ENCODE peak calls at places on chromosomes 7 and 10, in four cellular contexts. One of them, this sample, is unnamed.
A peak's percentile ranks its signal among the peaks of the same experiment; 100 is the strongest.

GRCh38 chr7:36391436-36392198 is 2.0 kb downstream of the ANLN start:
- DNase-seq in cardiac muscle cell: no peak
- DNase-seq in germinal center: peak; percentile 19
- DNase-seq in HuH-7: no peak
- DNase-seq in this sample: no peak

GRCh38 chr10:26437637-26438461 is at the start of gene APBB1IP:
- DNase-seq in cardiac muscle cell: peak; percentile 69
- DNase-seq in HuH-7: no peak
- DNase-seq in germinal center: peak; percentile 70
- DNase-seq in this sample: peak; percentile 58

GRCh38 chr7:51970961-51971655 is 654.5 kb upstream of the COBL start:
- DNase-seq in cardiac muscle cell: no peak
- DNase-seq in HuH-7: no peak
- DNase-seq in germinal center: no peak
- DNase-seq in this sample: no peak

GRCh38 chr7:67610897-67611296 is 614.3 kb downstream of the TYW1 start:
- DNase-seq in germinal center: no peak
- DNase-seq in HuH-7: no peak
- DNase-seq in cardiac muscle cell: no peak
- DNase-seq in this sample: no peak

GRCh38 chr10:59337254-59337653 is 25.1 kb downstream of the FAM13C start:
- DNase-seq in germinal center: no peak
- DNase-seq in HuH-7: no peak
- DNase-seq in cardiac muscle cell: peak; percentile 71
- DNase-seq in this sample: no peak

GRCh38 chr7:148334959-148335577 is 255.5 kb upstream of the C7orf33 start:
- DNase-seq in germinal center: no peak
- DNase-seq in HuH-7: no peak
- DNase-seq in cardiac muscle cell: peak; percentile 50
- DNase-seq in this sample: no peak

GRCh38 chr7:101688183-101688831 is 59.2 kb upstream of the MYL10 start:
- DNase-seq in germinal center: peak; percentile 88
- DNase-seq in cardiac muscle cell: peak; percentile 73
- DNase-seq in HuH-7: peak; percentile 91
- DNase-seq in this sample: peak; percentile 87

GRCh38 chr10:129771576-129772471 is 192.2 kb downstream of the EBF3 start:
- DNase-seq in cardiac muscle cell: no peak
- DNase-seq in germinal center: no peak
- DNase-seq in HuH-7: no peak
- DNase-seq in this sample: peak; percentile 48

GRCh38 chr7:7654964-7655363 is 14.4 kb downstream of the UMAD1 start:
- DNase-seq in HuH-7: no peak
- DNase-seq in germinal center: no peak
- DNase-seq in cardiac muscle cell: peak; percentile 10
- DNase-seq in this sample: no peak

GRCh38 chr10:90871279-90871760 is 454 bp upstream of the RPP30 start:
- DNase-seq in HuH-7: peak; percentile 53
- DNase-seq in germinal center: peak; percentile 70
- DNase-seq in cardiac muscle cell: peak; percentile 92
- DNase-seq in this sample: no peak

GRCh38 chr10:44195120-44196007 is 189.5 kb downstream of the CXCL12 start:
- DNase-seq in germinal center: no peak
- DNase-seq in HuH-7: no peak
- DNase-seq in cardiac muscle cell: peak; percentile 96
- DNase-seq in this sample: peak; percentile 86

GRCh38 chr10:88926484-88927249 is 25.9 kb downstream of the ACTA2 start:
- DNase-seq in germinal center: no peak
- DNase-seq in cardiac muscle cell: peak; percentile 96
- DNase-seq in HuH-7: no peak
- DNase-seq in this sample: no peak

GRCh38 chr7:95840953-95841950 is 68.9 kb downstream of the DYNC1I1 start:
- DNase-seq in cardiac muscle cell: no peak
- DNase-seq in HuH-7: peak; percentile 27
- DNase-seq in germinal center: peak; percentile 38
- DNase-seq in this sample: no peak

GRCh38 chr7:113796557-113796956 is 122.3 kb downstream of the PPP1R3A start:
- DNase-seq in HuH-7: no peak
- DNase-seq in germinal center: no peak
- DNase-seq in cardiac muscle cell: peak; percentile 74
- DNase-seq in this sample: no peak

GRCh38 chr7:45325378-45325777 is 167.8 kb downstream of the RAMP3 start:
- DNase-seq in HuH-7: no peak
- DNase-seq in cardiac muscle cell: no peak
- DNase-seq in germinal center: no peak
- DNase-seq in this sample: no peak

GRCh38 chr10:49707585-49707984 is 28.1 kb downstream of the C10orf53 start:
- DNase-seq in germinal center: no peak
- DNase-seq in HuH-7: no peak
- DNase-seq in cardiac muscle cell: no peak
- DNase-seq in this sample: no peak

GRCh38 chr10:16943301-16944080 is 126.3 kb upstream of the RSU1 start:
- DNase-seq in germinal center: no peak
- DNase-seq in cardiac muscle cell: peak; percentile 38
- DNase-seq in HuH-7: no peak
- DNase-seq in this sample: no peak

GRCh38 chr7:105896407-105896842 is 20.0 kb upstream of the ATXN7L1 start:
- DNase-seq in HuH-7: no peak
- DNase-seq in cardiac muscle cell: no peak
- DNase-seq in germinal center: no peak
- DNase-seq in this sample: no peak

GRCh38 chr10:107434201-107434600 is 269.7 kb upstream of the SORCS1 start:
- DNase-seq in cardiac muscle cell: no peak
- DNase-seq in germinal center: no peak
- DNase-seq in HuH-7: no peak
- DNase-seq in this sample: no peak

GRCh38 chr10:10418397-10418796 is 599.3 kb upstream of the CELF2 start:
- DNase-seq in germinal center: no peak
- DNase-seq in HuH-7: no peak
- DNase-seq in cardiac muscle cell: no peak
- DNase-seq in this sample: no peak

GRCh38 chr10:96588601-96589419 is 2.0 kb upstream of the TM9SF3 start:
- DNase-seq in cardiac muscle cell: no peak
- DNase-seq in germinal center: no peak
- DNase-seq in HuH-7: no peak
- DNase-seq in this sample: no peak

GRCh38 chr7:8991159-8991558 is 557.8 kb downstream of the NXPH1 start:
- DNase-seq in cardiac muscle cell: no peak
- DNase-seq in germinal center: no peak
- DNase-seq in HuH-7: no peak
- DNase-seq in this sample: no peak

GRCh38 chr7:130733866-130734524 is at the start of gene KLF14:
- DNase-seq in HuH-7: peak; percentile 29
- DNase-seq in germinal center: peak; percentile 56
- DNase-seq in cardiac muscle cell: peak; percentile 20
- DNase-seq in this sample: no peak

GRCh38 chr7:16431646-16432424 is 10.5 kb upstream of the CRPPA start:
- DNase-seq in cardiac muscle cell: peak; percentile 30
- DNase-seq in HuH-7: peak; percentile 43
- DNase-seq in germinal center: peak; percentile 18
- DNase-seq in this sample: no peak

GRCh38 chr7:107582906-107583305 is 2.9 kb downstream of the BCAP29 start:
- DNase-seq in cardiac muscle cell: peak; percentile 15
- DNase-seq in HuH-7: no peak
- DNase-seq in germinal center: no peak
- DNase-seq in this sample: no peak

GRCh38 chr10:75263806-75264205 is 28.0 kb upstream of the COMTD1 start:
- DNase-seq in germinal center: no peak
- DNase-seq in cardiac muscle cell: no peak
- DNase-seq in HuH-7: no peak
- DNase-seq in this sample: no peak

GRCh38 chr10:31028076-31028475 is 3.6 kb downstream of the ZNF438 start:
- DNase-seq in cardiac muscle cell: peak; percentile 46
- DNase-seq in HuH-7: no peak
- DNase-seq in germinal center: no peak
- DNase-seq in this sample: no peak